ENCODE peak calls at places on chromosomes 16 and 17, in ten cellular contexts. One of them, this sample, is unnamed.

GRCh38 chr16:17194190-17194780 is 276.5 kb downstream of the XYLT1 start:
- DNase-seq in stomach: peak
- DNase-seq in epithelial cell of esophagus: no peak
- DNase-seq in brain microvascular endothelial cell: no peak
- DNase-seq in fibroblast of the aortic adventitia: peak
- DNase-seq in OCI-LY7: peak
- DNase-seq in spleen: peak
- DNase-seq in choroid plexus epithelial cell: no peak
- DNase-seq in GM12865: peak
- DNase-seq in astrocyte of the spinal cord: peak
- DNase-seq in this sample: peak

GRCh38 chr16:59249049-59249448 is 514.9 kb upstream of the GOT2 start:
- DNase-seq in choroid plexus epithelial cell: no peak
- DNase-seq in stomach: no peak
- DNase-seq in GM12865: no peak
- DNase-seq in spleen: no peak
- DNase-seq in epithelial cell of esophagus: no peak
- DNase-seq in astrocyte of the spinal cord: no peak
- DNase-seq in fibroblast of the aortic adventitia: no peak
- DNase-seq in OCI-LY7: no peak
- DNase-seq in brain microvascular endothelial cell: no peak
- DNase-seq in this sample: no peak

GRCh38 chr17:39114744-39115534 is 36.5 kb downstream of the PLXDC1 start:
- DNase-seq in choroid plexus epithelial cell: peak
- DNase-seq in epithelial cell of esophagus: no peak
- DNase-seq in brain microvascular endothelial cell: no peak
- DNase-seq in OCI-LY7: no peak
- DNase-seq in astrocyte of the spinal cord: no peak
- DNase-seq in stomach: no peak
- DNase-seq in GM12865: no peak
- DNase-seq in spleen: no peak
- DNase-seq in fibroblast of the aortic adventitia: peak
- DNase-seq in this sample: peak

GRCh38 chr17:19242323-19242722 is 5.2 kb downstream of the EPN2 start:
- DNase-seq in GM12865: no peak
- DNase-seq in brain microvascular endothelial cell: no peak
- DNase-seq in stomach: no peak
- DNase-seq in fibroblast of the aortic adventitia: no peak
- DNase-seq in epithelial cell of esophagus: peak
- DNase-seq in astrocyte of the spinal cord: no peak
- DNase-seq in spleen: no peak
- DNase-seq in OCI-LY7: no peak
- DNase-seq in choroid plexus epithelial cell: no peak
- DNase-seq in this sample: no peak

GRCh38 chr16:14564881-14565687 is 65.0 kb downstream of the PARN start:
- DNase-seq in epithelial cell of esophagus: peak
- DNase-seq in stomach: no peak
- DNase-seq in fibroblast of the aortic adventitia: peak
- DNase-seq in choroid plexus epithelial cell: peak
- DNase-seq in GM12865: no peak
- DNase-seq in OCI-LY7: no peak
- DNase-seq in brain microvascular endothelial cell: no peak
- DNase-seq in spleen: no peak
- DNase-seq in astrocyte of the spinal cord: peak
- DNase-seq in this sample: peak

GRCh38 chr16:75535211-75535843 is 581 bp downstream of the CHST5 start:
- DNase-seq in stomach: no peak
- DNase-seq in OCI-LY7: no peak
- DNase-seq in spleen: no peak
- DNase-seq in choroid plexus epithelial cell: no peak
- DNase-seq in epithelial cell of esophagus: no peak
- DNase-seq in fibroblast of the aortic adventitia: no peak
- DNase-seq in brain microvascular endothelial cell: no peak
- DNase-seq in astrocyte of the spinal cord: no peak
- DNase-seq in GM12865: no peak
- DNase-seq in this sample: no peak

GRCh38 chr16:13780841-13781553 is 139.0 kb upstream of the ERCC4 start:
- DNase-seq in GM12865: no peak
- DNase-seq in choroid plexus epithelial cell: no peak
- DNase-seq in OCI-LY7: no peak
- DNase-seq in astrocyte of the spinal cord: no peak
- DNase-seq in brain microvascular endothelial cell: no peak
- DNase-seq in spleen: no peak
- DNase-seq in fibroblast of the aortic adventitia: no peak
- DNase-seq in stomach: no peak
- DNase-seq in epithelial cell of esophagus: no peak
- DNase-seq in this sample: no peak

GRCh38 chr16:27967169-27967568 is 96.3 kb downstream of the GSG1L start:
- DNase-seq in stomach: no peak
- DNase-seq in astrocyte of the spinal cord: no peak
- DNase-seq in choroid plexus epithelial cell: no peak
- DNase-seq in GM12865: no peak
- DNase-seq in fibroblast of the aortic adventitia: no peak
- DNase-seq in spleen: no peak
- DNase-seq in OCI-LY7: no peak
- DNase-seq in brain microvascular endothelial cell: no peak
- DNase-seq in epithelial cell of esophagus: no peak
- DNase-seq in this sample: no peak

GRCh38 chr16:80974649-80975376 is 31.9 kb downstream of the CMC2 start:
- DNase-seq in spleen: no peak
- DNase-seq in choroid plexus epithelial cell: peak
- DNase-seq in stomach: no peak
- DNase-seq in epithelial cell of esophagus: no peak
- DNase-seq in brain microvascular endothelial cell: no peak
- DNase-seq in GM12865: no peak
- DNase-seq in OCI-LY7: peak
- DNase-seq in fibroblast of the aortic adventitia: peak
- DNase-seq in astrocyte of the spinal cord: no peak
- DNase-seq in this sample: no peak

GRCh38 chr17:71699907-71700306 is 420.9 kb upstream of the SOX9 start:
- DNase-seq in OCI-LY7: no peak
- DNase-seq in brain microvascular endothelial cell: no peak
- DNase-seq in GM12865: no peak
- DNase-seq in fibroblast of the aortic adventitia: no peak
- DNase-seq in epithelial cell of esophagus: peak
- DNase-seq in astrocyte of the spinal cord: no peak
- DNase-seq in choroid plexus epithelial cell: no peak
- DNase-seq in stomach: no peak
- DNase-seq in spleen: no peak
- DNase-seq in this sample: no peak

GRCh38 chr16:25799816-25800215 is 108.1 kb downstream of the HS3ST4 start:
- DNase-seq in spleen: no peak
- DNase-seq in OCI-LY7: no peak
- DNase-seq in astrocyte of the spinal cord: no peak
- DNase-seq in epithelial cell of esophagus: no peak
- DNase-seq in choroid plexus epithelial cell: no peak
- DNase-seq in fibroblast of the aortic adventitia: no peak
- DNase-seq in GM12865: no peak
- DNase-seq in stomach: no peak
- DNase-seq in brain microvascular endothelial cell: no peak
- DNase-seq in this sample: no peak

GRCh38 chr17:55158439-55158838 is 106.3 kb upstream of the HLF start:
- DNase-seq in brain microvascular endothelial cell: no peak
- DNase-seq in epithelial cell of esophagus: peak
- DNase-seq in stomach: no peak
- DNase-seq in OCI-LY7: no peak
- DNase-seq in fibroblast of the aortic adventitia: no peak
- DNase-seq in spleen: no peak
- DNase-seq in choroid plexus epithelial cell: no peak
- DNase-seq in GM12865: no peak
- DNase-seq in astrocyte of the spinal cord: no peak
- DNase-seq in this sample: peak

GRCh38 chr16:73956592-73957495 is 339.8 kb upstream of the PSMD7 start:
- DNase-seq in fibroblast of the aortic adventitia: peak
- DNase-seq in spleen: no peak
- DNase-seq in epithelial cell of esophagus: peak
- DNase-seq in OCI-LY7: peak
- DNase-seq in brain microvascular endothelial cell: peak
- DNase-seq in stomach: peak
- DNase-seq in astrocyte of the spinal cord: peak
- DNase-seq in choroid plexus epithelial cell: peak
- DNase-seq in GM12865: peak
- DNase-seq in this sample: peak

GRCh38 chr16:51393381-51394005 is 242.4 kb upstream of the SALL1 start:
- DNase-seq in fibroblast of the aortic adventitia: peak
- DNase-seq in stomach: no peak
- DNase-seq in epithelial cell of esophagus: peak
- DNase-seq in spleen: no peak
- DNase-seq in OCI-LY7: no peak
- DNase-seq in choroid plexus epithelial cell: no peak
- DNase-seq in astrocyte of the spinal cord: peak
- DNase-seq in GM12865: no peak
- DNase-seq in brain microvascular endothelial cell: peak
- DNase-seq in this sample: peak

GRCh38 chr16:1548727-1549126 is 15.3 kb downstream of the TMEM204 start:
- DNase-seq in brain microvascular endothelial cell: no peak
- DNase-seq in OCI-LY7: no peak
- DNase-seq in spleen: no peak
- DNase-seq in astrocyte of the spinal cord: no peak
- DNase-seq in fibroblast of the aortic adventitia: no peak
- DNase-seq in epithelial cell of esophagus: peak
- DNase-seq in choroid plexus epithelial cell: no peak
- DNase-seq in stomach: no peak
- DNase-seq in GM12865: no peak
- DNase-seq in this sample: no peak

GRCh38 chr16:71459510-71459909 is 2.5 kb downstream of the ZNF23 start:
- DNase-seq in spleen: no peak
- DNase-seq in brain microvascular endothelial cell: no peak
- DNase-seq in epithelial cell of esophagus: no peak
- DNase-seq in fibroblast of the aortic adventitia: no peak
- DNase-seq in choroid plexus epithelial cell: no peak
- DNase-seq in astrocyte of the spinal cord: no peak
- DNase-seq in OCI-LY7: no peak
- DNase-seq in stomach: no peak
- DNase-seq in GM12865: no peak
- DNase-seq in this sample: no peak
- H3K4me3 ChIP-seq in spleen: no peak
- H3K4me3 ChIP-seq in brain microvascular endothelial cell: no peak
- H3K4me3 ChIP-seq in epithelial cell of esophagus: no peak
- H3K4me3 ChIP-seq in fibroblast of the aortic adventitia: no peak
- H3K4me3 ChIP-seq in choroid plexus epithelial cell: no peak
- H3K4me3 ChIP-seq in astrocyte of the spinal cord: no peak
- H3K4me3 ChIP-seq in OCI-LY7: no peak
- H3K4me3 ChIP-seq in stomach: no peak
- H3K4me3 ChIP-seq in GM12865: no peak
- H3K4me3 ChIP-seq in this sample: no peak

GRCh38 chr17:34447406-34447805 is 84.4 kb upstream of the CCL1 start:
- DNase-seq in fibroblast of the aortic adventitia: no peak
- DNase-seq in choroid plexus epithelial cell: no peak
- DNase-seq in astrocyte of the spinal cord: no peak
- DNase-seq in epithelial cell of esophagus: no peak
- DNase-seq in spleen: no peak
- DNase-seq in GM12865: no peak
- DNase-seq in brain microvascular endothelial cell: no peak
- DNase-seq in stomach: no peak
- DNase-seq in OCI-LY7: no peak
- DNase-seq in this sample: no peak

GRCh38 chr17:34445145-34445544 is 82.1 kb upstream of the CCL1 start:
- DNase-seq in choroid plexus epithelial cell: no peak
- DNase-seq in brain microvascular endothelial cell: no peak
- DNase-seq in stomach: no peak
- DNase-seq in fibroblast of the aortic adventitia: no peak
- DNase-seq in OCI-LY7: no peak
- DNase-seq in spleen: no peak
- DNase-seq in epithelial cell of esophagus: no peak
- DNase-seq in astrocyte of the spinal cord: no peak
- DNase-seq in GM12865: no peak
- DNase-seq in this sample: no peak

GRCh38 chr17:34442387-34443111 is 79.5 kb upstream of the CCL1 start:
- DNase-seq in choroid plexus epithelial cell: no peak
- DNase-seq in GM12865: no peak
- DNase-seq in OCI-LY7: no peak
- DNase-seq in brain microvascular endothelial cell: no peak
- DNase-seq in stomach: no peak
- DNase-seq in astrocyte of the spinal cord: no peak
- DNase-seq in spleen: no peak
- DNase-seq in fibroblast of the aortic adventitia: no peak
- DNase-seq in epithelial cell of esophagus: no peak
- DNase-seq in this sample: no peak

GRCh38 chr17:34443832-34444469 is 80.9 kb upstream of the CCL1 start:
- DNase-seq in stomach: no peak
- DNase-seq in spleen: peak
- DNase-seq in epithelial cell of esophagus: no peak
- DNase-seq in GM12865: peak
- DNase-seq in OCI-LY7: peak
- DNase-seq in choroid plexus epithelial cell: no peak
- DNase-seq in fibroblast of the aortic adventitia: no peak
- DNase-seq in brain microvascular endothelial cell: no peak
- DNase-seq in astrocyte of the spinal cord: no peak
- DNase-seq in this sample: no peak
- TF ChIP-seq CTCF in stomach: no peak
- TF ChIP-seq CTCF in spleen: peak
- TF ChIP-seq CTCF in epithelial cell of esophagus: peak
- TF ChIP-seq CTCF in GM12865: peak
- TF ChIP-seq CTCF in OCI-LY7: peak
- TF ChIP-seq CTCF in choroid plexus epithelial cell: no peak
- TF ChIP-seq CTCF in fibroblast of the aortic adventitia: peak
- TF ChIP-seq CTCF in brain microvascular endothelial cell: no peak
- TF ChIP-seq CTCF in astrocyte of the spinal cord: no peak
- TF ChIP-seq CTCF in this sample: no peak

GRCh38 chr17:17810374-17811248 is 26.2 kb downstream of the SREBF1 start:
- DNase-seq in OCI-LY7: no peak
- DNase-seq in spleen: no peak
- DNase-seq in epithelial cell of esophagus: no peak
- DNase-seq in fibroblast of the aortic adventitia: peak
- DNase-seq in GM12865: no peak
- DNase-seq in brain microvascular endothelial cell: no peak
- DNase-seq in astrocyte of the spinal cord: no peak
- DNase-seq in stomach: no peak
- DNase-seq in choroid plexus epithelial cell: peak
- DNase-seq in this sample: peak
- H3K4me3 ChIP-seq in OCI-LY7: no peak
- H3K4me3 ChIP-seq in spleen: no peak
- H3K4me3 ChIP-seq in epithelial cell of esophagus: no peak
- H3K4me3 ChIP-seq in fibroblast of the aortic adventitia: no peak
- H3K4me3 ChIP-seq in GM12865: no peak
- H3K4me3 ChIP-seq in brain microvascular endothelial cell: peak
- H3K4me3 ChIP-seq in astrocyte of the spinal cord: no peak
- H3K4me3 ChIP-seq in stomach: peak
- H3K4me3 ChIP-seq in choroid plexus epithelial cell: peak
- H3K4me3 ChIP-seq in this sample: no peak

DNA sequence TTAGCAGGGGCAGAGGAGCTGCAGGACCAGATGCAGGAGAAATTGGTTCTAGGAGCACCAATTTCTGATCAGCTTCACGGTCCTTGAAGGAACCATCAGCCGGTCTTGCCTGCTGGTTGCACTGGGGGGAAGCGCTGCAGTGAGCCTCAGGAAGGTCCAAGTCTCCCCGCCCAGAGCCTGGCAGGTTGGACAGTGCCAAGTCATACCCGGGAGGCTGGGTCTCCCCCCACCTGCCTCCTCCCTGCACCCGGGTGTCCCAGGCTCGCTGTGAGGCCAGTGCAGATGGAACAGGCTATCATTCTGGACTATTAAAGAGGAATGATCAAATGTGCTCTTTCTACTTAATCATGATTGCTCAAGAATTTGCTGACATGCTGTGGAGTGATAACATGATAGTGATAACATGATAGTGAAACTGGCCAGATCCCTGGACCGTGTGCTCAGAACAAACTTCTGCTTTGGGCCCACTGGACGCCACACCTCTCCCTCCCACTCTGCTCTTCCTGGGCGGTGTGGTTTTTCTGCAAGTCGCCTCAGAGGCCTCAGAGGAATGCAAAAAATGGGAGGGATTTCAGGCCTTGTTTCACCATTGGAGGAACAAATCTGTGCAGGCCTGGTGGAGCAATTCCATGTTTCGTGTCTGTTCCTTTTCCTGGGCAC is 236.0 kb downstream of the IRF8 start:
- DNase-seq in brain microvascular endothelial cell: no peak
- DNase-seq in OCI-LY7: no peak
- DNase-seq in spleen: no peak
- DNase-seq in astrocyte of the spinal cord: no peak
- DNase-seq in epithelial cell of esophagus: no peak
- DNase-seq in fibroblast of the aortic adventitia: peak
- DNase-seq in stomach: no peak
- DNase-seq in choroid plexus epithelial cell: peak
- DNase-seq in GM12865: no peak
- DNase-seq in this sample: no peak
- TF ChIP-seq CTCF in brain microvascular endothelial cell: no peak
- TF ChIP-seq CTCF in OCI-LY7: no peak
- TF ChIP-seq CTCF in spleen: no peak
- TF ChIP-seq CTCF in astrocyte of the spinal cord: no peak
- TF ChIP-seq CTCF in epithelial cell of esophagus: no peak
- TF ChIP-seq CTCF in fibroblast of the aortic adventitia: no peak
- TF ChIP-seq CTCF in stomach: no peak
- TF ChIP-seq CTCF in choroid plexus epithelial cell: no peak
- TF ChIP-seq CTCF in GM12865: no peak
- TF ChIP-seq CTCF in this sample: no peak

This sample was measured in cardiac fibroblast.